ENCODE peak calls at places on chromosomes 11 and 22, in eight cellular contexts. F, E, T, U, K, C, I and W are unnamed samples.

GRCh38 chr11:30984442-30984816 is 385.1 kb downstream of the DCDC1 start:
- DNase-seq in F (no peak), E (no peak), T (peak), U (no peak), K (no peak), C (no peak), I (no peak), W (no peak)

GRCh38 chr11:57095417-57095816 is 86.3 kb upstream of the LRRC55 start:
- DNase-seq in F (no peak), E (no peak), T (no peak), U (no peak), K (no peak), C (no peak), I (no peak), W (no peak)

GRCh38 chr11:75797796-75798195 is 17.2 kb upstream of the UVRAG start:
- DNase-seq in F (no peak), E (no peak), T (no peak), U (no peak), K (no peak), C (no peak), I (no peak), W (no peak)

GRCh38 chr11:64284048-64284961 is at the start of gene BAD:
- DNase-seq in F (peak), E (peak), T (peak), U (peak), K (peak), C (no peak), I (peak), W (peak)

GRCh38 chr11:69746780-69747742 is 28.1 kb downstream of the FGF4 start:
- DNase-seq in F (no peak), E (no peak), T (no peak), U (peak), K (no peak), C (no peak), I (no peak), W (no peak)

GRCh38 chr11:47616726-47617416 is 22.7 kb upstream of the C1QTNF4 start:
- DNase-seq in F (peak), E (peak), T (peak), U (peak), K (no peak), C (no peak), I (no peak), W (peak)

GRCh38 chr22:41201146-41201545 is 4.0 kb upstream of the L3MBTL2 start:
- DNase-seq in F (no peak), E (no peak), T (no peak), U (no peak), K (no peak), C (no peak), I (no peak), W (no peak)

GRCh38 chr11:68033708-68034045 is 3.2 kb downstream of the NDUFS8 start:
- DNase-seq in F (no peak), E (no peak), T (peak), U (no peak), K (no peak), C (no peak), I (no peak), W (peak)

GRCh38 chr22:25148149-25148691 is 51.4 kb upstream of the CRYBB3 start:
- DNase-seq in F (peak), E (no peak), T (no peak), U (peak), K (no peak), C (no peak), I (no peak), W (peak)

GRCh38 chr11:73995247-73995646 is 12.6 kb upstream of the UCP2 start:
- DNase-seq in F (no peak), E (no peak), T (no peak), U (no peak), K (no peak), C (no peak), I (no peak), W (no peak)

GRCh38 chr11:79678780-79679468 is 238.1 kb upstream of the TENM4 start:
- DNase-seq in F (no peak), E (no peak), T (no peak), U (no peak), K (no peak), C (no peak), I (no peak), W (no peak)

GRCh38 chr22:50548046-50548912 is 2.6 kb downstream of the KLHDC7B start:
- DNase-seq in F (peak), E (no peak), T (no peak), U (no peak), K (no peak), C (no peak), I (peak), W (peak)

GRCh38 chr22:49953680-49954344 is 6.8 kb upstream of the PIM3 start:
- DNase-seq in F (peak), E (no peak), T (peak), U (no peak), K (no peak), C (no peak), I (no peak), W (peak)

GRCh38 chr11:839875-840617 is 2.3 kb downstream of the POLR2L start:
- DNase-seq in F (no peak), E (no peak), T (no peak), U (no peak), K (no peak), C (no peak), I (no peak), W (no peak)

GRCh38 chr11:111762981-111763643 is 3.1 kb downstream of the PPP2R1B start:
- DNase-seq in F (no peak), E (no peak), T (no peak), U (no peak), K (no peak), C (no peak), I (no peak), W (no peak)

GRCh38 chr11:111665779-111666178 is 63.5 kb downstream of the SIK2 start:
- DNase-seq in F (peak), E (no peak), T (no peak), U (peak), K (no peak), C (no peak), I (no peak), W (no peak)

GRCh38 chr22:40733919-40734318 is 54.6 kb downstream of the MCHR1 start:
- DNase-seq in F (no peak), E (no peak), T (no peak), U (no peak), K (no peak), C (no peak), I (no peak), W (no peak)

GRCh38 chr22:38317995-38318715 is 922 bp upstream of the CSNK1E start:
- DNase-seq in F (no peak), E (peak), T (peak), U (no peak), K (peak), C (peak), I (no peak), W (peak)

GRCh38 chr11:107844041-107844440 is 14.5 kb downstream of the SLC35F2 start:
- DNase-seq in F (no peak), E (no peak), T (no peak), U (no peak), K (peak), C (peak), I (no peak), W (no peak)

GRCh38 chr11:119706887-119707286 is 22.1 kb downstream of the NECTIN1 start:
- DNase-seq in F (no peak), E (no peak), T (no peak), U (no peak), K (no peak), C (no peak), I (no peak), W (no peak)

GRCh38 chr11:67543585-67543984 is 20.3 kb upstream of the CABP2 start:
- DNase-seq in F (no peak), E (no peak), T (no peak), U (no peak), K (no peak), C (no peak), I (no peak), W (no peak)

GRCh38 chr11:69464621-69464960 is 16.9 kb upstream of the LINC01488 start:
- DNase-seq in F (no peak), E (no peak), T (no peak), U (no peak), K (no peak), C (no peak), I (no peak), W (no peak)

GRCh38 chr11:34632105-34632780 is 11.3 kb downstream of the EHF start:
- DNase-seq in F (peak), E (no peak), T (no peak), U (no peak), K (no peak), C (no peak), I (no peak), W (peak)

GRCh38 chr11:34633640-34633989 is 12.7 kb downstream of the EHF start:
- DNase-seq in F (no peak), E (no peak), T (no peak), U (no peak), K (no peak), C (no peak), I (no peak), W (no peak)

GRCh38 chr11:34631737-34632104 is 10.8 kb downstream of the EHF start:
- DNase-seq in F (peak), E (no peak), T (no peak), U (no peak), K (no peak), C (no peak), I (no peak), W (peak)

GRCh38 chr11:34636127-34636526 is 15.2 kb downstream of the EHF start:
- DNase-seq in F (no peak), E (no peak), T (no peak), U (no peak), K (no peak), C (no peak), I (no peak), W (no peak)

DNA sequence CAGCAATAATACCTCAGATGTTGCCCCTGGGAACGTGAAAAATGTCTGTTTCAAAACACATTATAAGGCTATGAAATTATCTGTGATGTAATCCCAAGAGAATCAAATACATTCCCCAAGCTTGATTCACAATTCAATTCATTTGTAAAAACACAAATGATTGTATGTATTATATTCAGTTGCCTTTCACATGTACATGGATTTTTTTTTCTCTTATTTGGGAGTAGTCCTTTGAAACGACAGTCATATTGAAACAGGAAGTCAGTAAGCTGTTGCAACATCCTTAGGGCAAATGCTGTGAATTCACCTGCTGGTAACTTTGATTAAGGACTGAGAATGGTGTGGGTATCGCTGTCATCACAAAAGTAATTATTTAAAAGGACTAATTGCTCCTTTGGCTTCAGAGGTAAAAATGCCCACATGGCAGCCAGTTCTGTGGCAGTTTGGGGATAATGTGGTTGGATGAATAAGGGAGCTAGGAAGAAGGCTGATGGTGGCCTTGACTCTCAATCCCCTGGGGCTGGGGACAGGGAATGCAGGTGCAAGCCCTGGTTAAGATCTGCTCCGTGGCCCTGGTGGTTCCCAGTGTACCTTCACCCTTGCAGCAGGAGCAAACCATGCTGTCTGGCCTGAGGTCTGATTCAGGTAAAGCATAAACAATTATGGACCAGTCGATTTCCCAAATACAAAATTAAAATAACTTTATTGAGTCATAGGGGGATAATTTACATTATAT is 13.3 kb downstream of the EHF start:
- DNase-seq in F (no peak), E (no peak), T (no peak), U (no peak), K (no peak), C (no peak), I (no peak), W (peak)
- TF ChIP-seq CTCF in F (no peak), E (no peak), T (no peak), U (no peak), K (no peak), C (no peak), I (no peak), W (peak)

DNA sequence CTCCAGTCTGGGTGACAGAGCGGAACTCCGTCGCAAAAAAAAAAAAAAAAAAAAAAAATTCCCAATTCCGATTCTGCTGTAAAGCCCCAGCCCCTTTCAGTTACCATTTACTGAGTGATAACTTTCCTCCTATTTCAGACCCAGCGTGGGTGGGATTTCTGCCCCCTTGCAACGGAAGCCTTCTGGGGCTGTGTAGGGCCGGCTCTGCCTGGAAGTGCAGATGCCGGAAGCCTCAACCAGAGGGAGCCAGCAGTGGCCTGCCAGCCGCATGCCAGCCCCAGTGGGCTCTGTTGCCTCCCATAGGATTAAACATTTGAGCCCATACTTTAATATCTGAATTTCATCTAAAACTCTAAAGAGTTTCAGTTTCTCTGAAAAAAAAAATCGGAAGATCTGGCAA is 60.0 kb upstream of the NUP50 start:
- DNase-seq in F (no peak), E (no peak), T (no peak), U (no peak), K (no peak), C (no peak), I (no peak), W (no peak)
- TF ChIP-seq CTCF in F (no peak), E (no peak), T (no peak), U (peak), K (no peak), C (no peak), I (no peak), W (no peak)

GRCh38 chr22:39529487-39529851 is 3.1 kb downstream of the RPS19BP1 start:
- DNase-seq in F (no peak), E (no peak), T (peak), U (no peak), K (no peak), C (no peak), I (no peak), W (no peak)

GRCh38 chr22:39530136-39530535 is 2.4 kb downstream of the RPS19BP1 start:
- DNase-seq in F (no peak), E (no peak), T (no peak), U (no peak), K (no peak), C (no peak), I (no peak), W (no peak)

GRCh38 chr22:39528681-39529486 is 3.7 kb downstream of the RPS19BP1 start:
- DNase-seq in F (peak), E (peak), T (peak), U (peak), K (peak), C (no peak), I (peak), W (peak)

GRCh38 chr22:39532215-39533071 is at the start of gene RPS19BP1:
- DNase-seq in F (peak), E (peak), T (peak), U (peak), K (peak), C (peak), I (peak), W (peak)

DNA sequence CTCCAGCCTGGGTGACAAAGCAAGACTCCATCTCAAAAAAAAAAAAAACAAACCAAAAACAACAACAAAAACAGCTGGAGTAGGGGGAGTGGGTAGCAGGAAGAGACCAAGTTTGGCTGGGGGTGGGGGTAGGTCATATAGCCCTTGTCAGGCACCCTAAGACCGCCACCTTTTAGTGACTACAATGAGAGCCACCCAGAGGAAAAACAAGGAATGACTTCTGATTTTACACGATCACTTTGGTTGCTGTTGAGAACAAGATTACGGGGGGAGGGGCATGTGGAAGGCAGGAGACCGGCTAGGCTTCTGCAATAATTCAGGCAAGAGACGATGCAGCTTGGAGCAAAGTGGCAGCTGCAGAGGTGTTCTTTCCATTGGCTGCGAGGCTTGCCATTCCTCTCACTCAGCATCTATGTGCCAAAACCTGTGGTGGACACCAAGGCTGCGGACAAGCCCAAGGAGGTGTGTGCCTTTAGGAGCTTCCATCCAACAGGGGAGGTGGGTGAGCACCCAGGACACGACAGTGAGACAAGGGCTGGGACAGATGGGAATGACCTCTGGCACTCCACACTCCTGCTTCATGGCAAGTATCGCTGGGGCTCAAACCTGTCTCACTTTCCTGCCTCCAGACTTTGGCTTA is 1.7 kb downstream of the RPS19BP1 start:
- DNase-seq in F (no peak), E (no peak), T (no peak), U (peak), K (no peak), C (no peak), I (no peak), W (peak)
- TF ChIP-seq CTCF in F (no peak), E (no peak), T (no peak), U (peak), K (no peak), C (no peak), I (no peak), W (no peak)

GRCh38 chr11:11230802-11231562 is 122.1 kb downstream of the CSNK2A3 start:
- DNase-seq in F (peak), E (no peak), T (no peak), U (peak), K (no peak), C (no peak), I (peak), W (no peak)
- TF ChIP-seq CTCF in F (peak), E (peak), T (peak), U (peak), K (no peak), C (peak), I (peak), W (no peak)

GRCh38 chr11:18364495-18365047 is 29.8 kb upstream of the LDHA start:
- DNase-seq in F (no peak), E (no peak), T (no peak), U (no peak), K (no peak), C (no peak), I (no peak), W (no peak)

GRCh38 chr11:18366286-18366685 is 28.1 kb upstream of the LDHA start:
- DNase-seq in F (no peak), E (no peak), T (no peak), U (no peak), K (no peak), C (no peak), I (no peak), W (no peak)

GRCh38 chr11:18358646-18359045 is 35.7 kb upstream of the LDHA start:
- DNase-seq in F (no peak), E (no peak), T (no peak), U (no peak), K (no peak), C (no peak), I (no peak), W (no peak)

GRCh38 chr11:18365736-18366135 is 28.6 kb upstream of the LDHA start:
- DNase-seq in F (no peak), E (no peak), T (no peak), U (no peak), K (no peak), C (no peak), I (no peak), W (no peak)

GRCh38 chr11:18361154-18361553 is 33.2 kb upstream of the LDHA start:
- DNase-seq in F (no peak), E (no peak), T (no peak), U (no peak), K (no peak), C (no peak), I (no peak), W (no peak)
- TF ChIP-seq CTCF in F (no peak), E (no peak), T (no peak), U (no peak), K (no peak), C (no peak), I (no peak), W (no peak)

DNA sequence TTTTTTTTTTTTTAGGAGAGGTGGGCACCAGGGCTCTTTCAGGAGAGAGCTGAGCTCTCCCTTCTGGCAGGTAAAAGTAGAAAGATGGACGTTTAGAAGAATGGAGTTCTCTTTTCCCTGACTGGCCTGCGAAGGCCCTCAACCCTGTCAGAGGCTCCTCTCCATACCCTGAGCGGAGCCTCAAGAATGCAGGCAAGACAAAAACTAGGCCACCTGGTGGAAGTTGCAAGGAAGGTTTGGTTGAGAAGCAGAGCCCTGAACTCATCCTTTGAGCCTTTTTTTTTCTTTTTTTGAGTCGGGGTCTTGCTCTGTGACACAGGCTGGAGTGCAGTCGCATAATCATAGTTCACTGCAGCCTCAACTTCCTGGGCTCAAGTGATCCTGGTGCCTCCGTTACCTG is 1.4 kb downstream of the OTOG start:
- DNase-seq in F (no peak), E (peak), T (no peak), U (no peak), K (no peak), C (no peak), I (no peak), W (no peak)
- TF ChIP-seq CTCF in F (no peak), E (no peak), T (no peak), U (no peak), K (no peak), C (peak), I (no peak), W (no peak)

GRCh38 chr22:44398791-44399190 is 86.0 kb upstream of the SHISAL1 start:
- DNase-seq in F (no peak), E (peak), T (no peak), U (no peak), K (peak), C (no peak), I (no peak), W (peak)
- TF ChIP-seq CTCF in F (no peak), E (no peak), T (no peak), U (no peak), K (no peak), C (no peak), I (no peak), W (no peak)

GRCh38 chr22:34808618-34809017 is 257.3 kb upstream of the ISX start:
- DNase-seq in F (no peak), E (no peak), T (no peak), U (no peak), K (no peak), C (no peak), I (no peak), W (no peak)

GRCh38 chr22:34800265-34800664 is 265.7 kb upstream of the ISX start:
- DNase-seq in F (no peak), E (no peak), T (no peak), U (no peak), K (no peak), C (peak), I (no peak), W (no peak)

GRCh38 chr22:34798605-34799004 is 267.4 kb upstream of the ISX start:
- DNase-seq in F (no peak), E (no peak), T (peak), U (no peak), K (no peak), C (no peak), I (no peak), W (no peak)

GRCh38 chr22:34801221-34801620 is 264.7 kb upstream of the ISX start:
- DNase-seq in F (no peak), E (no peak), T (no peak), U (no peak), K (no peak), C (no peak), I (no peak), W (no peak)

GRCh38 chr22:34804588-34804987 is 261.4 kb upstream of the ISX start:
- DNase-seq in F (no peak), E (no peak), T (no peak), U (peak), K (no peak), C (no peak), I (no peak), W (no peak)
- TF ChIP-seq CTCF in F (no peak), E (no peak), T (no peak), U (no peak), K (no peak), C (no peak), I (no peak), W (no peak)